ENCODE peak calls at places on chromosome 12, in six cellular contexts. G is IMR-90, O is HepG2, L is SK-N-SH, X is GM12878, Y is K562. N is an unnamed sample.

GRCh38 chr12:39798429-39798828 is 178.8 kb upstream of the ABCD2 start:
- DNase-seq in G (no peak), X (no peak), L (no peak), Y (no peak), O (no peak), N (no peak)

GRCh38 chr12:121718653-121719239 is 6.2 kb downstream of the TMEM120B start:
- DNase-seq in O (no peak), L (no peak), X (no peak), G (no peak), Y (no peak), N (no peak)

GRCh38 chr12:42935756-42936155 is 346.2 kb upstream of the PRICKLE1 start:
- DNase-seq in X (no peak), G (peak), Y (no peak), O (no peak), L (no peak), N (peak)

GRCh38 chr12:24534632-24535031 is 414.3 kb downstream of the BCAT1 start:
- DNase-seq in L (no peak), G (no peak), O (no peak), Y (no peak), X (no peak), N (no peak)

GRCh38 chr12:104741072-104741471 is 217.0 kb downstream of the SLC41A2 start:
- DNase-seq in G (no peak), X (no peak), L (no peak), Y (no peak), O (no peak), N (no peak)

GRCh38 chr12:65655074-65655493 is 169.2 kb upstream of the HMGA2 start:
- DNase-seq in L (no peak), X (no peak), Y (peak), O (no peak), G (peak), N (no peak)

GRCh38 chr12:85448548-85449139 is 168.6 kb downstream of the ALX1 start:
- DNase-seq in X (no peak), O (no peak), Y (no peak), G (peak), L (peak), N (no peak)

GRCh38 chr12:19706936-19707335 is 267.6 kb downstream of the AEBP2 start:
- DNase-seq in G (peak), X (no peak), Y (no peak), O (no peak), L (no peak), N (no peak)

GRCh38 chr12:26832817-26833691 is at the start of gene ITPR2:
- DNase-seq in L (peak), G (peak), O (peak), Y (peak), X (peak), N (peak)

GRCh38 chr12:48247181-48247966 is 44.3 kb upstream of the OR10AD1 start:
- DNase-seq in Y (no peak), L (no peak), O (no peak), X (no peak), G (no peak), N (no peak)

GRCh38 chr12:117147639-117148038 is 42.6 kb downstream of the FBXO21 start:
- DNase-seq in O (no peak), G (no peak), L (no peak), Y (no peak), X (no peak), N (no peak)

GRCh38 chr12:22409071-22409951 is 74.8 kb upstream of the ST8SIA1 start:
- DNase-seq in Y (no peak), G (no peak), X (peak), L (no peak), O (no peak), N (no peak)

GRCh38 chr12:56591111-56591510 is 39.0 kb downstream of the BAZ2A start:
- DNase-seq in L (no peak), O (no peak), X (no peak), G (no peak), Y (no peak), N (no peak)

GRCh38 chr12:1391722-1392121 is 202.7 kb downstream of the FBXL14 start:
- DNase-seq in L (no peak), Y (no peak), O (no peak), X (no peak), G (no peak), N (no peak)

GRCh38 chr12:97038859-97039258 is 131.8 kb downstream of the NEDD1 start:
- DNase-seq in G (no peak), X (no peak), L (no peak), Y (no peak), O (peak), N (no peak)

GRCh38 chr12:2853626-2854025 is 3.2 kb downstream of the TEX52 start:
- DNase-seq in O (peak), G (peak), X (no peak), Y (peak), L (peak), N (peak)

GRCh38 chr12:42385341-42385841 is 59.4 kb downstream of the PPHLN1 start:
- DNase-seq in X (no peak), L (no peak), Y (peak), O (no peak), G (no peak), N (no peak)

GRCh38 chr12:85277900-85278597 is 2.0 kb upstream of the ALX1 start:
- DNase-seq in Y (no peak), G (no peak), O (no peak), L (no peak), X (no peak), N (no peak)

GRCh38 chr12:46442239-46442638 is 69.7 kb upstream of the SLC38A2 start:
- DNase-seq in Y (no peak), L (no peak), G (peak), O (no peak), X (no peak), N (no peak)

GRCh38 chr12:51521554-51522276 is 69.3 kb upstream of the SCN8A start:
- DNase-seq in L (no peak), G (peak), Y (no peak), X (no peak), O (no peak), N (no peak)

GRCh38 chr12:94643585-94643984 is 6.8 kb downstream of the TMCC3 start:
- DNase-seq in X (no peak), Y (no peak), L (no peak), O (no peak), G (no peak), N (no peak)

GRCh38 chr12:31740618-31741017 is 11.8 kb upstream of the AMN1 start:
- DNase-seq in O (no peak), Y (no peak), X (no peak), L (no peak), G (no peak), N (no peak)

GRCh38 chr12:121383601-121384019 is 16.3 kb upstream of the RNF34 start:
- DNase-seq in O (no peak), Y (no peak), G (no peak), X (no peak), L (no peak), N (no peak)

GRCh38 chr12:49482095-49483051 is 56.5 kb upstream of the KCNH3 start:
- DNase-seq in L (no peak), O (peak), X (no peak), Y (no peak), G (peak), N (no peak)

GRCh38 chr12:88889326-88890110 is 309.2 kb upstream of the KITLG start:
- DNase-seq in G (peak), X (no peak), O (no peak), L (no peak), Y (no peak), N (no peak)

GRCh38 chr12:86662464-86662863 is 406.3 kb upstream of the MGAT4C start:
- DNase-seq in L (no peak), Y (no peak), O (no peak), X (no peak), G (no peak), N (no peak)

GRCh38 chr12:26580619-26581018 is 252.4 kb downstream of the ITPR2 start:
- DNase-seq in X (no peak), Y (no peak), O (no peak), L (peak), G (no peak), N (no peak)

GRCh38 chr12:100356646-100357223 is at the start of gene SLC17A8:
- DNase-seq in L (peak), G (no peak), Y (no peak), X (no peak), O (no peak), N (no peak)

GRCh38 chr12:105986779-105987686 is 151.7 kb downstream of the NUAK1 start:
- DNase-seq in O (no peak), G (peak), Y (no peak), X (no peak), L (no peak), N (no peak)

GRCh38 chr12:21666722-21667121 is 9.1 kb upstream of the LDHB start:
- DNase-seq in O (no peak), X (no peak), G (no peak), Y (no peak), L (no peak), N (no peak)

GRCh38 chr12:103745962-103746361 is 95.1 kb downstream of the NT5DC3 start:
- DNase-seq in L (no peak), Y (no peak), G (no peak), X (no peak), O (no peak), N (no peak)

GRCh38 chr12:71440393-71441349 is 1.1 kb downstream of the LGR5 start:
- DNase-seq in Y (no peak), X (no peak), L (peak), G (no peak), O (peak), N (no peak)
- TF ChIP-seq SMC3 in Y (no peak), X (no peak), L (no peak), G (no peak), O (no peak), N (no peak)

GRCh38 chr12:131711551-131712205 is 788 bp downstream of the SFSWAP start:
- DNase-seq in O (no peak), G (no peak), L (no peak), X (no peak), Y (no peak), N (no peak)
- TF ChIP-seq SMC3 in O (no peak), G (no peak), L (no peak), X (no peak), Y (no peak), N (no peak)

GRCh38 chr12:124881123-124881522 is 17.5 kb upstream of the SCARB1 start:
- DNase-seq in Y (no peak), O (peak), X (no peak), G (no peak), L (no peak), N (no peak)
- TF ChIP-seq SMC3 in Y (no peak), O (peak), X (no peak), G (no peak), L (no peak), N (no peak)

GRCh38 chr12:52798003-52798670 is 2.2 kb upstream of the KRT3 start:
- DNase-seq in G (peak), Y (peak), X (no peak), L (no peak), O (no peak), N (no peak)
- TF ChIP-seq SMC3 in G (no peak), Y (no peak), X (no peak), L (no peak), O (no peak), N (no peak)

N was measured in A549.